ENCODE peak calls at places on chromosomes 3 and 15, in five cellular contexts. M is IMR-90, O is H9, Z is mesenchymal stem cell, H is trophoblast cell. D is an unnamed sample.

GRCh38 chr3:25566358-25566920 is 98.3 kb downstream of the TOP2B start:
- DNase-seq in Z (no peak), H (no peak), O (no peak), M (no peak), D (no peak)

GRCh38 chr3:128623762-128624176 is 26.8 kb downstream of the RPN1 start:
- DNase-seq in Z (no peak), M (peak), H (no peak), O (no peak), D (no peak)

GRCh38 chr3:171256445-171257250 is 203.6 kb downstream of the TNIK start:
- DNase-seq in H (no peak), Z (no peak), O (no peak), M (peak), D (no peak)

GRCh38 chr15:37004373-37004869 is 95.9 kb downstream of the MEIS2 start:
- DNase-seq in Z (no peak), M (no peak), H (peak), O (no peak), D (no peak)

GRCh38 chr3:57004154-57004730 is 56.2 kb upstream of the SPATA12 start:
- DNase-seq in M (no peak), O (no peak), Z (no peak), H (peak), D (no peak)

GRCh38 chr15:25172691-25173090 is 217.9 kb downstream of the SNRPN start:
- DNase-seq in Z (no peak), H (no peak), M (no peak), O (no peak), D (no peak)

GRCh38 chr3:123039178-123039577 is 11.6 kb upstream of the SEMA5B start:
- DNase-seq in M (no peak), Z (no peak), O (no peak), H (no peak), D (no peak)

GRCh38 chr3:168794427-168794826 is 698.7 kb upstream of the GOLIM4 start:
- DNase-seq in H (no peak), Z (no peak), O (no peak), M (no peak), D (no peak)

GRCh38 chr15:64008177-64008576 is 38.1 kb downstream of the DAPK2 start:
- DNase-seq in M (no peak), H (no peak), Z (no peak), O (no peak), D (no peak)

GRCh38 chr3:55333923-55334322 is 153.2 kb downstream of the WNT5A start:
- DNase-seq in H (no peak), M (peak), O (no peak), Z (peak), D (no peak)

GRCh38 chr15:71251548-71252035 is 136.3 kb downstream of the THSD4 start:
- DNase-seq in Z (peak), O (no peak), H (peak), M (no peak), D (no peak)

GRCh38 chr3:30646181-30646876 is 39.9 kb downstream of the TGFBR2 start:
- DNase-seq in M (no peak), O (no peak), H (no peak), Z (peak), D (no peak)

GRCh38 chr3:188914556-188914955 is 257.2 kb upstream of the TPRG1 start:
- DNase-seq in Z (peak), H (no peak), M (peak), O (no peak), D (no peak)

GRCh38 chr3:183277260-183277659 is 24.2 kb downstream of the B3GNT5 start:
- DNase-seq in H (no peak), O (no peak), Z (no peak), M (no peak), D (no peak)

GRCh38 chr15:66789029-66790025 is 87.3 kb downstream of the SMAD6 start:
- DNase-seq in O (peak), H (peak), Z (peak), M (peak), D (no peak)

GRCh38 chr3:71997066-71997653 is 212.2 kb upstream of the PROK2 start:
- DNase-seq in H (no peak), Z (peak), M (peak), O (no peak), D (no peak)

GRCh38 chr15:101084801-101085200 is 165.6 kb downstream of the LRRK1 start:
- DNase-seq in M (no peak), Z (no peak), O (no peak), H (no peak), D (no peak)

GRCh38 chr15:55853134-55853533 is 110.2 kb upstream of the PRTG start:
- DNase-seq in O (no peak), M (no peak), H (no peak), Z (no peak), D (no peak)

GRCh38 chr3:141370065-141370533 is 1.8 kb downstream of the ZBTB38 start:
- DNase-seq in Z (peak), O (peak), M (peak), H (peak), D (peak)

GRCh38 chr3:197501496-197501878 is 54.3 kb downstream of the BDH1 start:
- DNase-seq in H (no peak), O (no peak), Z (no peak), M (peak), D (no peak)

GRCh38 chr3:65642903-65643302 is 395.8 kb downstream of the MAGI1 start:
- DNase-seq in H (no peak), Z (no peak), O (no peak), M (no peak), D (no peak)

DNA sequence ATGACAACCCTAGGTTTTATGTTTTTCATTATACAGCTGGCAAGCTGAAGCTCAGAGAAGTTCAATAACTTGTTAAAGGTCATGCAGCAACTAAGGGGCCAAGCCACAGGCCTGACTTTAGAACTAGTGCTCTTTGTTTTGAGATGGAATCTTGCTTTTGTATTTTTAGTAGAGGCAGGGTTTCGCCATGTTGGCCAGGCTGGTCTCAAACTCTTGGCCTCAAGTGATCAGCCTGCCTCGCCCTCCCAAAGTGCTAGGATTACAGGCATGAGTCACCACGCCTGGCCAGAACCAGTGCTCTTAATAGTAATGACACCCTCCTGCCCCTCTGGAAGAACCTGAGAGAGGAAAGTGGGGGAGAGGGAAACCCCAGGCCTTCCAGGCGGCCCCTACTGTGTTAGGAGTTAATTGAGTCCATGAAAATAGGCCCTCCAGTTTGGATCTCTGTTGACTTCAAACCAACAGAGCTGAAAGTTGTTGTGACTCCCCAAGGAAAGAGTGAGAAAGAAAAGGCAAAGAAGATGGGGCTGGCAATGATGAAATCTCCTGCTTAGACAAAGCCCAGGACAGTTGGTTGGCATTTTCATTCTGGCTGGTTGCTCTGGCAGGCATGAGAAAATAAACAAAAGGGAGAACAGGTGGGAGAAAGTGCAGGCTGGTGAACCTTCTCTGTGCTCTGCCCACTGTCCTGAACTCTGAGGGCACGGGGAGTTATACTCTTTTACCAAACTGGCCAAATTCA is 3.6 kb upstream of the PRRT3 start:
- DNase-seq in O (peak), H (no peak), M (no peak), Z (no peak), D (no peak)
- H4K91ac ChIP-seq in O (no peak), H (no peak), M (no peak), Z (no peak), D (no peak)

GRCh38 chr3:48243886-48244285 is 3.0 kb downstream of the ZNF589 start:
- DNase-seq in O (no peak), M (no peak), Z (no peak), H (no peak), D (no peak)

GRCh38 chr3:48244462-48244861 is 3.6 kb downstream of the ZNF589 start:
- DNase-seq in H (no peak), O (no peak), M (no peak), Z (no peak), D (no peak)

GRCh38 chr3:48238506-48239085 is 2.3 kb upstream of the ZNF589 start:
- DNase-seq in H (peak), O (no peak), M (no peak), Z (no peak), D (no peak)

GRCh38 chr3:48240000-48240710 is 749 bp upstream of the ZNF589 start:
- DNase-seq in Z (no peak), M (no peak), O (peak), H (no peak), D (peak)

DNA sequence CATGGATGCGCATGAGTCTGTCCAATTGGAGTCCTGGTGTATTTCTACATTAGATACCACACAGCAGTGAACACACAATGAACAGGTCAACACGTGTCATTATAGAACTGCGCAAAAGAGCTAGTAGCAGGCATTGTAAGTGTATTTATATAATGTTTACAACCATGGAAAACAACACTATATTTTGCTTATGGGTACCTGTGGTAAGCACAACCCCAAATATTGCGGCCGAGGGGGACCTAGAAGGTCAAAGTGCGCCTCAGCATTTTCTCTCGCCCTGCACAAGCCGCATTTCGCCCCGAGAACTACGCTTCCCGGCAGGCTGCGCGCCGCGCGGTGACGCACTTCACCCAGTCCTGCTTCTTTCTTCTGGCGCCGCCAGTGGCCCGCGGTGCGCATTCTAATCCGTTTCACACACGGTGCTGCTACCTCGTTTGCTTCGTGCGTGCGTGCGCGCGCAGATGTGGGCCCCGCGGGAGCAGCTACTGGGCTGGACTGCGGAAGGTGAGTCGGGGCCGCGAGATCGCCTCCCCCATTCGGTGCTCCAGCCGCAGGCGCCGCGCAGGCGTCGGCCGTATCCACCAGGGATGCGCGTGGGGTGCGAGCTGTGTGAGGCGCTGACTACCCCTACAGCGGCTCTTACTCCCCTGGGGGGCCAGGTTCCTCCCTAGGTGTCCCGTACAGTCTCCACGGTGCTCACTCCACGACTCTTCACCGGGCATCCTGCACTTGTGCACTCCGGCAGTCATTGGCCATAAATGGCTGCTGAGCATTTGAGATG is at the start of gene ZNF589:
- DNase-seq in Z (peak), H (peak), M (peak), O (peak), D (peak)
- H3K14ac ChIP-seq in Z (peak), H (peak), M (peak), O (peak), D (peak)

DNA sequence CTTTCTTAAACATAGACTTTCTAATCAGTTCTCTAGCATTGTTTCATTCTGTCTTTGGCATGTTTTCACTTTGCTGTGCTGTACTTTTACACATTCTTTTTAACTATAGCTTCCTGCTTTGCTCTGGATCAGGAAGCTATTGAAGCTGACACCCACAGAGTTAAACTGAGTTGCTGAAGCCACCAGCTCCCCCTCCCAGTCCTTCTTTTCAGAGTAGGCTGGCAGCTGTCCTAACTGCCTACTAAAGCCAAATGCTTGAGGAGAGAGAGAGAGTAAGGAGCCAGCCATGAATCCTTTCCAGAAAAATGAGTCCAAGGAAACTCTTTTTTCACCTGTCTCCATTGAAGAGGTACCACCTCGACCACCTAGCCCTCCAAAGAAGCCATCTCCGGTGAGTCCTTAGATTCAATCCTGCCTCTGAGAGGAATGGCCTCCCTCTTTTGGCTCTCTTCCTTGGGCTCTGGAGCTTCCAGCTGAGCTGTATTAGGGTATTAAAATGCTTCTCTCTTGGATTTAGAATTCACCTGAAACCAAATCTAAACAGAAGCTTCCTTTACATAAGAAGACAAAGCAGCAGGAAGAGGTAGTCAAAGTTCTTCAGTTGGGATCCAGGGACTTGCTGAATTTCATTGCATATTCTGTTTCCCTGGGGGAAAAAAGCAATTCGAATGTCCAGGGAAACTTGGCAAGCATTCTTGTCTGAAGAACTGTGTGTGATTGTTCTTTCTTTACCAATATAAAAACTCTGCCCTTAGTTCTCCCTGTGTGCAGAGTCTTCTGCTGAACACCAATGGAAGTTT is at the start of gene SLC15A2:
- DNase-seq in M (no peak), Z (no peak), H (no peak), O (peak), D (no peak)
- H4K91ac ChIP-seq in M (no peak), Z (no peak), H (no peak), O (no peak), D (no peak)

DNA sequence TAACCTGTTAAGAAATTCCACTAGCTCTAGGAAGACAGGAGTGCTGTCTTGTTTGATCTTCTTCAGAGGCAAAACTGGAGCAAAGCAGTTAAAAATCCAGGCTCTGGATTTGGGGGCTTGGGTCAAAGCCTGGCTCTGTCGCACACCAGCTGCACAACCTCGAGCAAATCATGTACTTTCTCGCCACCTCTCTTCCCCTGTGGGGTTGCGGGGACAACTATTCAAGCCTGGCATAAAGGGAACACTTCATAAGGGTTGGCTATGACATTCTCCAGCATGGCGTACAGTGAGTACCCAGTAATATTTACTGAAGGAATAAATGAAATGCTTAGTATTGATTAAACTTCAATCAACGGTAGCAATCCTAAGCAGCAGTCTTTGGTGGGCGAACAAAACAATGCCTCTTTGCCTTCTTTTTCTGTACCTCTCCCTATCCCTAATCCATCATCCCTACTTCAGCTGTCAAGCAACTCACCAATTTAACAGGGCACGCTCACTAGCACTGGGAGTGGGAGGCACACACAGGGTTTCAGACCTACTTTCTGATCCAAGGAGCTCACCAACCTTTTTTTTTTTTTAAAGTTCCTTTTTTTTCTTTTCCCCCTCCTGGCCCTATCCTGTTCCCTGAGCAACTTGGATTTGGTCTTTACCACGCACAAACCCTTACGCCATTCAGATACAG is 33.0 kb downstream of the GNB5 start:
- DNase-seq in Z (no peak), H (no peak), M (no peak), O (no peak), D (no peak)
- H3K14ac ChIP-seq in Z (no peak), H (no peak), M (no peak), O (no peak), D (no peak)

GRCh38 chr15:40787344-40787841 is 17.6 kb downstream of the C15orf62 start:
- DNase-seq in Z (peak), H (peak), M (peak), O (peak), D (no peak)
- H4K91ac ChIP-seq in Z (no peak), H (no peak), M (no peak), O (no peak), D (no peak)

GRCh38 chr15:88525418-88525817 is 21.1 kb downstream of the DET1 start:
- DNase-seq in O (no peak), M (no peak), Z (no peak), H (no peak), D (no peak)

GRCh38 chr15:88535100-88535499 is 11.4 kb downstream of the DET1 start:
- DNase-seq in H (no peak), Z (peak), M (peak), O (no peak), D (no peak)

GRCh38 chr15:88526247-88526879 is 20.1 kb downstream of the DET1 start:
- DNase-seq in H (no peak), O (no peak), Z (no peak), M (no peak), D (no peak)

GRCh38 chr15:88533376-88533775 is 13.1 kb downstream of the DET1 start:
- DNase-seq in M (no peak), H (no peak), O (no peak), Z (no peak), D (no peak)

GRCh38 chr15:88529021-88529630 is 17.4 kb downstream of the DET1 start:
- DNase-seq in O (no peak), Z (peak), H (no peak), M (peak), D (no peak)
- H3K14ac ChIP-seq in O (no peak), Z (no peak), H (no peak), M (no peak), D (no peak)

GRCh38 chr3:10396931-10397330 is 76.0 kb upstream of the SEC13 start:
- DNase-seq in O (no peak), H (no peak), Z (no peak), M (no peak), D (no peak)
- H4K91ac ChIP-seq in O (no peak), H (no peak), Z (no peak), M (no peak), D (no peak)

DNA sequence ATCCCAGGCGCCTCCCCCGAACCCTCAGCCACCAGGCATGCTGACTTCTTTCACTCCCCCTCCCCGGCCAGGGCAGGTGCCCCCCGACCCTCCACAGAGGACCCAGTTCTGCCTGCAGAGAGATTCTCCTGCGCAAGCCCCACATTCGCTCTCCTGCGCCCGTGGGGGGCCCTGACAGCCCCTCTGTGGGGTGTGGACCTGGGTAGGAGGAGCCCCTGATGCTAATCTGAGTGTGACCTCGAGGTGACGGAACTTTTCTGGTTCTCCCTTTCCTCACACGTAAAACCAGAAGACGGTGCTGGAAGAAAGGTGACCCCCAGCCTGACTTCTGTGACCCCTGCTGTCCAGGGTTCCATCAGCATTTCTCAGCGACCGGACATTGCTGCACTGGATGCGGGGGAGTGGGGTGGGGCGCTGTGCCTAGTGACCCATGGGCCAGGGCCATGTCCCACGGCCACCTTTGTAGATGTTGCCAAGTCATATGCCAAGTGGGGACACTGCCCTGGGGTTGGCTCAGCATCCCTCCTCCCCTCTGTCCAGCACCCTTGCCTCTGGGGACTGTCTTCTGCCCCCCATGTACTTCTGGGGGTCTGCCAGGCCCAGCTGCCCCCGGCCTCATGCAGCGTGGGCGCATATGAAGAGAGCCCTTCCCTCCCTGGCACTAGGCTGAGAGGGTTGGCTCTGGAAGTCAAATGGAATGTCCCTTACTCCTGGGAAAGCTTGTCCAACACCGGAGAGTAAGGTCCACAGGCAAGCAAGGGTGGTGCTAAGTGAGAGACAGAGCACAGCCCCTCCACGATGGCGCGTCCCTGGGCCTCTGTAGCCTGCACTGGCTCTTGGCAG is 129.1 kb upstream of the MEF2A start:
- DNase-seq in H (no peak), O (no peak), Z (no peak), M (no peak), D (no peak)
- H3K14ac ChIP-seq in H (no peak), O (no peak), Z (peak), M (no peak), D (no peak)

GRCh38 chr3:194375921-194376570 is 6.5 kb upstream of the LRRC15 start:
- DNase-seq in H (no peak), M (no peak), Z (peak), O (no peak), D (no peak)

GRCh38 chr3:194375473-194375872 is 5.9 kb upstream of the LRRC15 start:
- DNase-seq in H (no peak), Z (peak), O (peak), M (no peak), D (no peak)

GRCh38 chr3:194373028-194373427 is 3.5 kb upstream of the LRRC15 start:
- DNase-seq in Z (no peak), O (no peak), H (no peak), M (no peak), D (no peak)

GRCh38 chr3:194373912-194374311 is 4.4 kb upstream of the LRRC15 start:
- DNase-seq in O (no peak), M (no peak), H (no peak), Z (no peak), D (no peak)

GRCh38 chr3:194374930-194375329 is 5.4 kb upstream of the LRRC15 start:
- DNase-seq in Z (no peak), M (no peak), O (no peak), H (no peak), D (no peak)
- H4K91ac ChIP-seq in Z (no peak), M (no peak), O (no peak), H (no peak), D (peak)